ENCODE peak calls at places on chromosomes 7 and 10, in eight cellular contexts. One of them, this sample, is unnamed.

GRCh38 chr7:127667017-127667670 is 15.2 kb downstream of the SND1 start:
- DNase-seq in adrenal gland: no peak
- DNase-seq in left ventricle myocardium inferior: no peak
- DNase-seq in body of pancreas: no peak
- DNase-seq in HCT116: no peak
- DNase-seq in CD8-positive, alpha-beta T cell: no peak
- DNase-seq in lower lobe of right lung: no peak
- DNase-seq in tibial nerve: no peak
- DNase-seq in this sample: peak; percentile 58

GRCh38 chr10:86392723-86393094 is 26.1 kb upstream of the GRID1 start:
- DNase-seq in adrenal gland: no peak
- DNase-seq in left ventricle myocardium inferior: no peak
- DNase-seq in body of pancreas: no peak
- DNase-seq in HCT116: no peak
- DNase-seq in CD8-positive, alpha-beta T cell: no peak
- DNase-seq in lower lobe of right lung: no peak
- DNase-seq in tibial nerve: no peak
- DNase-seq in this sample: no peak

GRCh38 chr10:111524134-111524533 is 447.3 kb downstream of the ADRA2A start:
- DNase-seq in adrenal gland: no peak
- DNase-seq in left ventricle myocardium inferior: no peak
- DNase-seq in body of pancreas: no peak
- DNase-seq in HCT116: no peak
- DNase-seq in CD8-positive, alpha-beta T cell: no peak
- DNase-seq in lower lobe of right lung: no peak
- DNase-seq in tibial nerve: no peak
- DNase-seq in this sample: no peak

GRCh38 chr7:132368246-132368900 is 207.9 kb downstream of the PLXNA4 start:
- DNase-seq in adrenal gland: no peak
- DNase-seq in left ventricle myocardium inferior: no peak
- DNase-seq in body of pancreas: no peak
- DNase-seq in HCT116: no peak
- DNase-seq in CD8-positive, alpha-beta T cell: no peak
- DNase-seq in lower lobe of right lung: no peak
- DNase-seq in tibial nerve: no peak
- DNase-seq in this sample: no peak

GRCh38 chr10:96093948-96094347 is 36.1 kb upstream of the ZNF518A start:
- DNase-seq in adrenal gland: no peak
- DNase-seq in left ventricle myocardium inferior: no peak
- DNase-seq in body of pancreas: no peak
- DNase-seq in HCT116: no peak
- DNase-seq in CD8-positive, alpha-beta T cell: no peak
- DNase-seq in lower lobe of right lung: no peak
- DNase-seq in tibial nerve: no peak
- DNase-seq in this sample: no peak

GRCh38 chr7:83574616-83575015 is 74.3 kb downstream of the SEMA3E start:
- DNase-seq in adrenal gland: no peak
- DNase-seq in left ventricle myocardium inferior: no peak
- DNase-seq in body of pancreas: no peak
- DNase-seq in HCT116: no peak
- DNase-seq in CD8-positive, alpha-beta T cell: no peak
- DNase-seq in lower lobe of right lung: no peak
- DNase-seq in tibial nerve: no peak
- DNase-seq in this sample: no peak

GRCh38 chr10:118246340-118247247 is 95.5 kb downstream of the FAM204A start:
- DNase-seq in adrenal gland: no peak
- DNase-seq in left ventricle myocardium inferior: no peak
- DNase-seq in body of pancreas: no peak
- DNase-seq in HCT116: no peak
- DNase-seq in CD8-positive, alpha-beta T cell: no peak
- DNase-seq in lower lobe of right lung: no peak
- DNase-seq in tibial nerve: no peak
- DNase-seq in this sample: no peak

GRCh38 chr10:36373424-36374096 is 731.5 kb upstream of the FZD8 start:
- DNase-seq in adrenal gland: no peak
- DNase-seq in left ventricle myocardium inferior: no peak
- DNase-seq in body of pancreas: no peak
- DNase-seq in HCT116: no peak
- DNase-seq in CD8-positive, alpha-beta T cell: no peak
- DNase-seq in lower lobe of right lung: no peak
- DNase-seq in tibial nerve: no peak
- DNase-seq in this sample: no peak

GRCh38 chr10:118522791-118523498 is 72.5 kb downstream of the PRLHR start:
- DNase-seq in adrenal gland: no peak
- DNase-seq in left ventricle myocardium inferior: no peak
- DNase-seq in body of pancreas: no peak
- DNase-seq in HCT116: peak; percentile 29
- DNase-seq in CD8-positive, alpha-beta T cell: no peak
- DNase-seq in lower lobe of right lung: no peak
- DNase-seq in tibial nerve: no peak
- DNase-seq in this sample: peak; percentile 15

GRCh38 chr7:55432937-55433784 is 68.0 kb downstream of the LANCL2 start:
- DNase-seq in adrenal gland: peak; percentile 14
- DNase-seq in left ventricle myocardium inferior: no peak
- DNase-seq in body of pancreas: no peak
- DNase-seq in HCT116: peak; percentile 40
- DNase-seq in CD8-positive, alpha-beta T cell: no peak
- DNase-seq in lower lobe of right lung: no peak
- DNase-seq in tibial nerve: no peak
- DNase-seq in this sample: peak; percentile 74

GRCh38 chr7:2525161-2525930 is 5.8 kb downstream of the LFNG start:
- DNase-seq in adrenal gland: no peak
- DNase-seq in left ventricle myocardium inferior: no peak
- DNase-seq in body of pancreas: peak; percentile 70
- DNase-seq in HCT116: no peak
- DNase-seq in CD8-positive, alpha-beta T cell: no peak
- DNase-seq in lower lobe of right lung: peak; percentile 73
- DNase-seq in tibial nerve: no peak
- DNase-seq in this sample: no peak

GRCh38 chr10:3173173-3173878 is 744 bp upstream of the PITRM1 start:
- DNase-seq in adrenal gland: no peak
- DNase-seq in left ventricle myocardium inferior: peak; percentile 70
- DNase-seq in body of pancreas: peak; percentile 91
- DNase-seq in HCT116: peak; percentile 93
- DNase-seq in CD8-positive, alpha-beta T cell: no peak
- DNase-seq in lower lobe of right lung: peak; percentile 95
- DNase-seq in tibial nerve: no peak
- DNase-seq in this sample: no peak

GRCh38 chr10:116490028-116490662 is 55.6 kb upstream of the PNLIP start:
- DNase-seq in adrenal gland: no peak
- DNase-seq in left ventricle myocardium inferior: no peak
- DNase-seq in body of pancreas: no peak
- DNase-seq in HCT116: peak; percentile 28
- DNase-seq in CD8-positive, alpha-beta T cell: no peak
- DNase-seq in lower lobe of right lung: no peak
- DNase-seq in tibial nerve: no peak
- DNase-seq in this sample: peak; percentile 47

GRCh38 chr10:6119962-6120361 is 31.1 kb downstream of the RBM17 start:
- DNase-seq in adrenal gland: peak; percentile 28
- DNase-seq in left ventricle myocardium inferior: no peak
- DNase-seq in body of pancreas: no peak
- DNase-seq in HCT116: no peak
- DNase-seq in CD8-positive, alpha-beta T cell: no peak
- DNase-seq in lower lobe of right lung: no peak
- DNase-seq in tibial nerve: no peak
- DNase-seq in this sample: no peak

GRCh38 chr10:86255405-86256251 is 111.0 kb downstream of the GRID1 start:
- DNase-seq in adrenal gland: no peak
- DNase-seq in left ventricle myocardium inferior: no peak
- DNase-seq in body of pancreas: no peak
- DNase-seq in HCT116: no peak
- DNase-seq in CD8-positive, alpha-beta T cell: no peak
- DNase-seq in lower lobe of right lung: no peak
- DNase-seq in tibial nerve: no peak
- DNase-seq in this sample: no peak

GRCh38 chr10:103333934-103334520 is 16.9 kb downstream of the PCGF6 start:
- DNase-seq in adrenal gland: no peak
- DNase-seq in left ventricle myocardium inferior: no peak
- DNase-seq in body of pancreas: no peak
- DNase-seq in HCT116: peak; percentile 32
- DNase-seq in CD8-positive, alpha-beta T cell: no peak
- DNase-seq in lower lobe of right lung: no peak
- DNase-seq in tibial nerve: no peak
- DNase-seq in this sample: peak; percentile 44

GRCh38 chr7:55546826-55547225 is 25.5 kb downstream of the VOPP1 start:
- DNase-seq in adrenal gland: peak; percentile 95
- DNase-seq in left ventricle myocardium inferior: peak; percentile 71
- DNase-seq in body of pancreas: peak; percentile 73
- DNase-seq in HCT116: peak; percentile 51
- DNase-seq in CD8-positive, alpha-beta T cell: no peak
- DNase-seq in lower lobe of right lung: peak; percentile 66
- DNase-seq in tibial nerve: no peak
- DNase-seq in this sample: peak; percentile 67

GRCh38 chr7:18265611-18266281 is 229.8 kb upstream of the HDAC9 start:
- DNase-seq in adrenal gland: no peak
- DNase-seq in left ventricle myocardium inferior: no peak
- DNase-seq in body of pancreas: no peak
- DNase-seq in HCT116: no peak
- DNase-seq in CD8-positive, alpha-beta T cell: no peak
- DNase-seq in lower lobe of right lung: no peak
- DNase-seq in tibial nerve: no peak
- DNase-seq in this sample: no peak

GRCh38 chr7:14754631-14755030 is 147.9 kb downstream of the DGKB start:
- DNase-seq in adrenal gland: no peak
- DNase-seq in left ventricle myocardium inferior: no peak
- DNase-seq in body of pancreas: no peak
- DNase-seq in HCT116: no peak
- DNase-seq in CD8-positive, alpha-beta T cell: no peak
- DNase-seq in lower lobe of right lung: no peak
- DNase-seq in tibial nerve: no peak
- DNase-seq in this sample: peak; percentile 74

GRCh38 chr7:17233643-17234397 is 64.6 kb upstream of the AHR start:
- DNase-seq in adrenal gland: no peak
- DNase-seq in left ventricle myocardium inferior: no peak
- DNase-seq in body of pancreas: no peak
- DNase-seq in HCT116: no peak
- DNase-seq in CD8-positive, alpha-beta T cell: peak; percentile 41
- DNase-seq in lower lobe of right lung: no peak
- DNase-seq in tibial nerve: no peak
- DNase-seq in this sample: peak; percentile 63

GRCh38 chr10:11345224-11346054 is 266.0 kb downstream of the USP6NL start:
- DNase-seq in adrenal gland: no peak
- DNase-seq in left ventricle myocardium inferior: no peak
- DNase-seq in body of pancreas: no peak
- DNase-seq in HCT116: peak; percentile 61
- DNase-seq in CD8-positive, alpha-beta T cell: no peak
- DNase-seq in lower lobe of right lung: peak; percentile 65
- DNase-seq in tibial nerve: no peak
- DNase-seq in this sample: peak; percentile 12

GRCh38 chr10:24882047-24882698 is 70.2 kb downstream of the PRTFDC1 start:
- DNase-seq in adrenal gland: peak; percentile 47
- DNase-seq in left ventricle myocardium inferior: no peak
- DNase-seq in body of pancreas: no peak
- DNase-seq in HCT116: no peak
- DNase-seq in CD8-positive, alpha-beta T cell: peak; percentile 52
- DNase-seq in lower lobe of right lung: no peak
- DNase-seq in tibial nerve: no peak
- DNase-seq in this sample: peak; percentile 81

GRCh38 chr10:79045566-79046175 is 23.1 kb upstream of the ZMIZ1 start:
- DNase-seq in adrenal gland: no peak
- DNase-seq in left ventricle myocardium inferior: peak; percentile 5
- DNase-seq in body of pancreas: no peak
- DNase-seq in HCT116: no peak
- DNase-seq in CD8-positive, alpha-beta T cell: no peak
- DNase-seq in lower lobe of right lung: peak; percentile 24
- DNase-seq in tibial nerve: no peak
- DNase-seq in this sample: no peak

DNA sequence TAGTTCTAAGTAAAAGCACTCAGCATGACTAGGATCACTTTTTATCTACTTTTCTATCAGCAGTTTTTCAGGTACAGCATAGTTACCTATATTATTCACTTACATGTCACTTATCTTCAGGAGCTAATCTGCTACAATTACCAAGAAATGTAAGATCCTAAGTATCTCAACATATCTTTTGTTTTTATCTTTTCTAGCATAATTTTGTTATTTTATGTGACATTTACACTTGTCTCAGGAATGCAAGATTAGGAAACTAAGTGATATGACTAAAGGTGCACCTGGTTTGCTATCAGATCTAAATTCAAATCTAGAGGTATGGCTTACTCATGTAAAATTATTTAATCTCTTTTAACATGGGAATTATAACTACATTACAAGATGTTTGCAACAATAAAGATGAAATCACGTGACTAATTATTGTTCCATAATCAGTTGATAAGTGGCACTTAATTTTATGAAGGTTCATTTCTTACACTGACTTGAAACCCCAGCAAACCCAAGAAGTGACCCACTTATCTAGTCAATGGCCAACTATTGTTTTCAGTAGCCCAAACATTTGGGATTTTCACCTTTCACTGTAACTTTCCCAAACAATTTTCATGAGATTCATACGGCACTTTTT is 390.3 kb upstream of the PCDH15 start:
- DNase-seq in adrenal gland: no peak
- DNase-seq in left ventricle myocardium inferior: no peak
- DNase-seq in body of pancreas: no peak
- DNase-seq in HCT116: no peak
- DNase-seq in CD8-positive, alpha-beta T cell: no peak
- DNase-seq in lower lobe of right lung: no peak
- DNase-seq in tibial nerve: no peak
- DNase-seq in this sample: no peak
- TF ChIP-seq CTCF in adrenal gland: no peak
- TF ChIP-seq CTCF in left ventricle myocardium inferior: no peak
- TF ChIP-seq CTCF in body of pancreas: no peak
- TF ChIP-seq CTCF in HCT116: no peak
- TF ChIP-seq CTCF in CD8-positive, alpha-beta T cell: no peak
- TF ChIP-seq CTCF in lower lobe of right lung: no peak
- TF ChIP-seq CTCF in tibial nerve: no peak
- TF ChIP-seq CTCF in this sample: no peak

GRCh38 chr7:29996321-29996720 is 6.7 kb upstream of the SCRN1 start:
- DNase-seq in adrenal gland: no peak
- DNase-seq in left ventricle myocardium inferior: no peak
- DNase-seq in body of pancreas: no peak
- DNase-seq in HCT116: no peak
- DNase-seq in CD8-positive, alpha-beta T cell: no peak
- DNase-seq in lower lobe of right lung: no peak
- DNase-seq in tibial nerve: no peak
- DNase-seq in this sample: peak; percentile 6
- H3K4me3 ChIP-seq in adrenal gland: no peak overlapping the region
- H3K4me3 ChIP-seq in left ventricle myocardium inferior: no peak overlapping the region
- H3K4me3 ChIP-seq in body of pancreas: no peak overlapping the region
- H3K4me3 ChIP-seq in HCT116: no peak overlapping the region
- H3K4me3 ChIP-seq in CD8-positive, alpha-beta T cell: no peak overlapping the region
- H3K4me3 ChIP-seq in lower lobe of right lung: no peak overlapping the region
- H3K4me3 ChIP-seq in tibial nerve: no peak overlapping the region
- H3K4me3 ChIP-seq in this sample: no peak overlapping the region

GRCh38 chr10:121974535-121975294 is at the start of gene NSMCE4A:
- DNase-seq in adrenal gland: peak; percentile 82
- DNase-seq in left ventricle myocardium inferior: peak; percentile 81
- DNase-seq in body of pancreas: peak; percentile 81
- DNase-seq in HCT116: peak; percentile 56
- DNase-seq in CD8-positive, alpha-beta T cell: peak; percentile 68
- DNase-seq in lower lobe of right lung: peak; percentile 87
- DNase-seq in tibial nerve: peak; percentile 36
- DNase-seq in this sample: peak; percentile 76
- TF ChIP-seq CTCF in adrenal gland: no peak
- TF ChIP-seq CTCF in left ventricle myocardium inferior: no peak
- TF ChIP-seq CTCF in body of pancreas: peak; percentile 88
- TF ChIP-seq CTCF in HCT116: peak; percentile 77
- TF ChIP-seq CTCF in CD8-positive, alpha-beta T cell: peak; percentile 28
- TF ChIP-seq CTCF in lower lobe of right lung: peak; percentile 76
- TF ChIP-seq CTCF in tibial nerve: no peak
- TF ChIP-seq CTCF in this sample: no peak

GRCh38 chr10:38118072-38118807 is 24.1 kb downstream of the ZNF37A start:
- DNase-seq in adrenal gland: no peak
- DNase-seq in left ventricle myocardium inferior: no peak
- DNase-seq in body of pancreas: no peak
- DNase-seq in HCT116: peak; percentile 13
- DNase-seq in CD8-positive, alpha-beta T cell: no peak
- DNase-seq in lower lobe of right lung: no peak
- DNase-seq in tibial nerve: no peak
- DNase-seq in this sample: peak; percentile 51

GRCh38 chr10:38119038-38119437 is 24.9 kb downstream of the ZNF37A start:
- DNase-seq in adrenal gland: no peak
- DNase-seq in left ventricle myocardium inferior: no peak
- DNase-seq in body of pancreas: no peak
- DNase-seq in HCT116: no peak
- DNase-seq in CD8-positive, alpha-beta T cell: no peak
- DNase-seq in lower lobe of right lung: no peak
- DNase-seq in tibial nerve: no peak
- DNase-seq in this sample: no peak
- H3K4me3 ChIP-seq in adrenal gland: no peak overlapping the region
- H3K4me3 ChIP-seq in left ventricle myocardium inferior: no peak overlapping the region
- H3K4me3 ChIP-seq in body of pancreas: no peak overlapping the region
- H3K4me3 ChIP-seq in HCT116: no peak overlapping the region
- H3K4me3 ChIP-seq in CD8-positive, alpha-beta T cell: no peak overlapping the region
- H3K4me3 ChIP-seq in lower lobe of right lung: no peak overlapping the region
- H3K4me3 ChIP-seq in tibial nerve: no peak overlapping the region
- H3K4me3 ChIP-seq in this sample: no peak overlapping the region